ENCODE peak calls at places on chromosomes 13 and 19, in nine cellular contexts. T, Q, K, R, U, J, O, G and X are unnamed samples. For H3K4me1, the result is how much of the 10 kb centered on the place peaks cover.

GRCh38 chr19:46859637-46860124 is 1.1 kb upstream of the ARHGAP35 start:
- DNase-seq in R (peak), K (no peak), T (peak), Q (peak), U (no peak), O (peak), G (no peak), J (no peak), X (peak)

GRCh38 chr13:42453091-42453645 is 120.8 kb upstream of the TNFSF11 start:
- DNase-seq in G (no peak), T (no peak), J (no peak), Q (no peak), K (no peak), U (no peak), R (no peak), O (no peak), X (no peak)

GRCh38 chr13:48448963-48449614 is 36.2 kb upstream of the LPAR6 start:
- DNase-seq in J (no peak), K (no peak), Q (no peak), T (no peak), R (no peak), G (no peak), O (no peak), U (no peak), X (no peak)

GRCh38 chr19:45782820-45783785 is 813 bp upstream of the DMPK start:
- DNase-seq in Q (peak), O (peak), T (no peak), K (no peak), U (peak), R (no peak), G (no peak), J (no peak), X (peak)

GRCh38 chr13:49585220-49586157 is at the start of gene RCBTB1:
- DNase-seq in K (peak), Q (peak), J (peak), G (peak), R (peak), U (peak), T (peak), O (peak), X (peak)

GRCh38 chr19:35995655-35995993 is 636 bp downstream of the SDHAF1 start:
- DNase-seq in O (peak), G (peak), Q (peak), U (no peak), J (no peak), T (peak), K (peak), R (peak), X (peak)

GRCh38 chr13:94550030-94550738 is 45.8 kb downstream of the TGDS start:
- DNase-seq in O (no peak), T (no peak), K (peak), Q (no peak), J (no peak), U (peak), R (no peak), G (no peak), X (no peak)

GRCh38 chr13:23427342-23428182 is 5.9 kb downstream of the SACS start:
- DNase-seq in G (no peak), U (peak), Q (no peak), T (no peak), J (no peak), R (peak), O (no peak), K (no peak), X (no peak)

GRCh38 chr19:3398900-3399278 is 32.5 kb downstream of the NFIC start:
- DNase-seq in T (no peak), O (no peak), G (no peak), U (no peak), Q (no peak), R (no peak), J (no peak), K (no peak), X (no peak)

GRCh38 chr13:40306817-40307216 is 359.6 kb downstream of the FOXO1 start:
- DNase-seq in T (no peak), O (no peak), U (no peak), J (no peak), K (no peak), Q (no peak), G (no peak), R (no peak), X (no peak)

GRCh38 chr13:24148414-24149305 is 11.9 kb upstream of the SPATA13 start:
- DNase-seq in O (no peak), U (peak), R (peak), J (no peak), Q (no peak), T (peak), G (no peak), K (peak), X (no peak)

GRCh38 chr19:35442091-35442490 is 6.0 kb upstream of the FFAR2 start:
- DNase-seq in J (no peak), U (no peak), R (no peak), G (no peak), O (no peak), T (peak), Q (no peak), K (no peak), X (no peak)

GRCh38 chr19:14383556-14383897 is 2.3 kb downstream of the ADGRE5 start:
- DNase-seq in R (no peak), Q (peak), O (peak), G (peak), U (no peak), J (no peak), T (no peak), K (no peak), X (no peak)

GRCh38 chr13:51221674-51222509 is at the start of gene FAM124A:
- DNase-seq in J (peak), K (peak), O (peak), U (no peak), T (peak), R (peak), Q (peak), G (no peak), X (peak)

GRCh38 chr13:72204291-72204690 is 337.3 kb upstream of the DACH1 start:
- DNase-seq in K (no peak), Q (no peak), R (no peak), O (no peak), T (no peak), U (no peak), G (no peak), J (no peak), X (no peak)

GRCh38 chr13:80755925-80756324 is 415.0 kb upstream of the SPRY2 start:
- DNase-seq in O (no peak), U (no peak), G (no peak), K (no peak), R (no peak), T (no peak), J (no peak), Q (no peak), X (no peak)

GRCh38 chr19:45975296-45975695 is 1.6 kb upstream of the NOVA2 start:
- DNase-seq in R (no peak), K (peak), J (no peak), T (no peak), G (no peak), Q (no peak), U (no peak), O (no peak), X (no peak)

GRCh38 chr13:31957772-31958171 is 73.8 kb upstream of the FRY start:
- DNase-seq in Q (no peak), K (no peak), T (no peak), O (no peak), R (no peak), J (no peak), U (no peak), G (no peak), X (no peak)

GRCh38 chr19:33775731-33776487 is 20.8 kb upstream of the KCTD15 start:
- DNase-seq in T (no peak), Q (no peak), K (no peak), O (no peak), U (no peak), R (no peak), J (no peak), G (no peak), X (no peak)

GRCh38 chr13:110364081-110364480 is 57.0 kb downstream of the COL4A2 start:
- DNase-seq in K (no peak), J (no peak), R (no peak), T (no peak), Q (no peak), G (no peak), O (no peak), U (no peak), X (no peak)

GRCh38 chr13:110365876-110366275 is 58.8 kb downstream of the COL4A2 start:
- DNase-seq in U (no peak), G (no peak), K (no peak), O (no peak), Q (no peak), J (no peak), T (no peak), R (no peak), X (no peak)

GRCh38 chr13:110368408-110368807 is 61.3 kb downstream of the COL4A2 start:
- DNase-seq in G (no peak), R (no peak), J (no peak), U (no peak), Q (no peak), K (no peak), T (no peak), O (no peak), X (no peak)

GRCh38 chr13:110367620-110368019 is 60.5 kb downstream of the COL4A2 start:
- DNase-seq in G (no peak), J (no peak), R (no peak), U (no peak), Q (no peak), K (no peak), T (no peak), O (no peak), X (no peak)

GRCh38 chr13:110366733-110367132 is 59.6 kb downstream of the COL4A2 start:
- DNase-seq in G (no peak), J (no peak), U (no peak), R (no peak), Q (no peak), T (no peak), O (no peak), K (no peak), X (no peak)
- H3K4me3 ChIP-seq in G (no peak), J (no peak), U (no peak), R (no peak), Q (no peak), T (no peak), O (no peak), K (no peak), X (no peak)

DNA sequence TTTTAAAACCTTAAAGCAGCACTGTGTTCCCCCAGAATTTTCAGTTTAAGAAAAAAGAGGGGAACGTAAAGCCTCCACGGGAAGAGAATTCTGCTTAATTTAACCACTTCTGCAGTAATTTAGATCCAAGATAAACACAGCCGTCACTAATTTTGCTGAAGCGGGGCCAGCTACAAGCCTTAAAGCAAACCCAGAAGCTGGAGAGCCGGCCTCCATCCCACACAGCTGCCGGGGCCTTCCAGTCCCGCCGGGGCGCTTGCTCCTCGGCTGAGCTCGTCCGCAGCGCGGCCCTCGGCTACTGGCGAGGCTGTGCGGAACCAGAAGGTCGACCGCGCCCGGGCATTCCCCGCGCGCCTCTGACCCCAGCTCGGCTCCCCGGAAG is 967 bp downstream of the ANKRD10 start:
- DNase-seq in G (no peak), O (no peak), J (no peak), U (peak), R (no peak), Q (no peak), T (no peak), K (peak), X (no peak)
- H3K4me1 ChIP-seq in G (half or more), O (half or more), J (under half), U (under half), R (half or more), Q (half or more), T (half or more), K (under half), X (under half)

GRCh38 chr13:43805681-43806128 is 18.9 kb upstream of the ENOX1 start:
- DNase-seq in J (no peak), G (no peak), U (no peak), R (no peak), O (no peak), K (peak), Q (no peak), T (no peak), X (no peak)

GRCh38 chr13:43804461-43805070 is 17.8 kb upstream of the ENOX1 start:
- DNase-seq in Q (no peak), U (no peak), O (no peak), G (no peak), R (no peak), J (peak), K (peak), T (no peak), X (no peak)

GRCh38 chr13:43802511-43802910 is 15.7 kb upstream of the ENOX1 start:
- DNase-seq in O (no peak), T (no peak), U (no peak), Q (no peak), J (no peak), R (no peak), G (no peak), K (no peak), X (no peak)

GRCh38 chr13:43800828-43801227 is 14.1 kb upstream of the ENOX1 start:
- DNase-seq in T (no peak), Q (no peak), G (no peak), U (no peak), K (no peak), R (no peak), O (no peak), J (no peak), X (no peak)

DNA sequence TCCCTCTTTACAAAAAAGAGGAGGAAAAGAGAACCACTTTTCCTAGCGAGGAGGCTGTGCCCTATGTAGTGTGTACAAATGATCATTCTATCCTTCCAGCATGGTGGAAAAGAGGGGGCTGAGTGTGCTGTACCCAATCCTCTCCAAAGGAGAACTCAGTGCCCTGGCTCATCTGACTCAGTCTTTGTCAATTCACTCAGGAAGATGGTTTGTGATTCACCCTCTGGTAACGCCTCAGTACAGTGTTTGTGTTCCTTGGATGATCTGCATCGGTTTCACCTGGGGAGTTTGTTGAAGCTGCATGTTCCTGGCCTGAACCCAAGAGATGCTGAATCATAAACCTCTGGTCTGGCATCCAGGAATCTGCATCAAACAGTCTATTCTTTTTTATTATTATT is 18.3 kb upstream of the ENOX1 start:
- DNase-seq in T (no peak), U (no peak), J (no peak), Q (no peak), R (no peak), G (peak), O (no peak), K (peak), X (no peak)
- H3K27ac ChIP-seq in T (no peak), U (no peak), J (no peak), Q (no peak), R (no peak), G (no peak), O (no peak), K (peak), X (no peak)

DNA sequence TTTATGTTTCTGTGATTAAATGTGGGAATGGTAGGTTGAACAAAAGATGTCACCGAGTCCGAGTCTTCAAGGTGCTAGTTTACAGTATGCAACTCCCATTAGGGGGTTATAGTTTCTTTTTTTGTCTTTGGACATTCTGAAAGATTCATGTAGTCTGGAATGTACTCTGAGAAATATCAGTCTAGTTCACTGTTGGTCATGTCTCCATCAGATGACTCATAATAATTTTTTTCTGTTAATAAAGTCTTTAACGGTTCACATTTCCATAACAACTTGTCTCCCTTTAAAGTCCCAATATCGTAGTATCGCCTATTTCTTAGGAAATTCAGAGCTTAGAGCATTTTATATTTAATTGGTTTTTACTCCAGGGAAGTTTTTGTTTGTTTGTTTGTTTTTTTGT is 13.5 kb upstream of the ESD start:
- DNase-seq in G (no peak), T (no peak), O (no peak), K (no peak), J (no peak), U (no peak), R (no peak), Q (no peak), X (no peak)
- H3K4me3 ChIP-seq in G (no peak), T (no peak), O (no peak), K (no peak), J (no peak), U (no peak), R (no peak), Q (no peak), X (no peak)

GRCh38 chr19:38657633-38658222 is 10.3 kb downstream of the ACTN4 start:
- DNase-seq in U (no peak), J (no peak), R (no peak), K (peak), O (no peak), Q (no peak), T (no peak), G (peak), X (no peak)
- H3K4me1 ChIP-seq in U (under half), J (under half), R (half or more), K (half or more), O (half or more), Q (half or more), T (half or more), G (half or more), X (under half)

GRCh38 chr19:41304706-41305483 is 5.1 kb upstream of the CCDC97 start:
- DNase-seq in G (no peak), O (no peak), J (no peak), Q (no peak), T (no peak), K (no peak), R (no peak), U (no peak), X (no peak)
- H3K27ac ChIP-seq in G (peak), O (no peak), J (no peak), Q (peak), T (peak), K (no peak), R (no peak), U (peak), X (no peak)

GRCh38 chr19:44615529-44616247 is 2.3 kb downstream of the IGSF23 start:
- DNase-seq in T (no peak), Q (no peak), O (no peak), G (no peak), J (no peak), R (no peak), K (no peak), U (no peak), X (no peak)

GRCh38 chr19:44611812-44612295 is 1.5 kb upstream of the IGSF23 start:
- DNase-seq in K (no peak), T (peak), R (peak), G (no peak), Q (no peak), U (no peak), O (no peak), J (no peak), X (no peak)

GRCh38 chr19:44617481-44617880 is 4.1 kb downstream of the IGSF23 start:
- DNase-seq in J (no peak), K (no peak), R (no peak), O (no peak), Q (no peak), T (no peak), U (no peak), G (no peak), X (no peak)

GRCh38 chr19:44613295-44614168 is at the start of gene IGSF23:
- DNase-seq in T (no peak), K (no peak), R (no peak), Q (no peak), J (no peak), G (no peak), U (no peak), O (no peak), X (no peak)

DNA sequence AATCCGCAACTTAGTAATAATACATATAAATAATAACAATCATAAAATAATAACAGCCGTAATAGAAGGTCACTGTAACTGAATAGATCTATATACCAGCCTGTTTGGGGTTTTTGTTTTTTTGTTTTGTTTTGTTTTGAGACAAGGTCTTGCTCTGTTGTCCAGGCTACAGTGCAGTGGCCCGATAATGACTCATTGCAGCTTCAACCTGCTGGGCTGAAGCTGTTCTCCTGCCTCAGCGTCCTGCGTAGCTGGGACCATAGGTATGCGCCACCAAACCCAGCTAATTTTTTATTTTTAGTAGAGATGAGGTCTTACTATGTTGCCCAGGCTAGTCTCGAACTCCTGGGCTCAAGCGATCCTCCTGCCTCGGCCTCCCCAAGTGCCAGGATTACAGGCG is 950 bp downstream of the IGSF23 start:
- DNase-seq in J (no peak), Q (no peak), K (no peak), R (no peak), G (no peak), O (no peak), U (no peak), T (no peak), X (no peak)
- H3K4me3 ChIP-seq in J (no peak), Q (no peak), K (no peak), R (no peak), G (no peak), O (no peak), U (no peak), T (no peak), X (no peak)

GRCh38 chr19:1840541-1841115 is 7.7 kb downstream of the REXO1 start:
- DNase-seq in R (no peak), Q (peak), G (no peak), K (no peak), T (no peak), U (no peak), J (no peak), O (peak), X (no peak)
- H3K4me1 ChIP-seq in R (half or more), Q (half or more), G (half or more), K (under half), T (half or more), U (under half), J (under half), O (half or more), X (under half)

DNA sequence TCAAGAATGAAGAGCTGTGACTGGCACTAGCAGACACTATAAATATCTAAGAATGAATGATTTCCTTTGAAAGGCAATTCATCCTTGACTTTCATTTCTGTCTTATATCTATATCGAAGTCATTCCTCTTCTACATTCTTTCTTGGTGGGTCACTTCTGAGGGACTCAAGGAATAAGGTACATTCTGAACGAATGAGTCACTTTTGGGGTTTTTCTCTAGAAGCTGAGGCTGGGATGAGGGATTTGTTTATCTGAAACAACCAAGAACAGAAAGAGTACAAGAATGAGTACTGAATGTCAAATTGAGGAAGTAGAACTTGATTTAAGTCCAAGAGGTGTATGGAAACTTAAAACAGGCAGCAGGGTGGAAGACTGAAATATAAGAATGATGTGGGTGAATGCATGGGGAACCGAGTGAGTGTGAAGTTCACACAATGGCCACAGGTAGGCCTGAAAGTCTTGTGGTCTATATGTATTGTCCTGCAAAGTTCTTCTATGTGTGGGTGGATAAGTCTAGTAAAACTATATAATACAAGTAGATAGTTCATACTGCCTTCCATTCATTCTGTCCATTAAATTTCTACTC is 343.9 kb downstream of the OXGR1 start:
- DNase-seq in G (no peak), O (no peak), K (no peak), Q (no peak), U (no peak), J (no peak), R (no peak), T (no peak), X (no peak)
- H3K27ac ChIP-seq in G (no peak), O (no peak), K (no peak), Q (no peak), U (no peak), J (no peak), R (no peak), T (no peak), X (no peak)

GRCh38 chr13:109410868-109411267 is 375.5 kb downstream of the IRS2 start:
- DNase-seq in G (no peak), K (no peak), T (no peak), O (no peak), J (no peak), Q (no peak), U (no peak), R (no peak), X (no peak)

GRCh38 chr13:109419896-109420295 is 366.5 kb downstream of the IRS2 start:
- DNase-seq in O (no peak), G (no peak), K (no peak), R (no peak), T (no peak), U (no peak), J (no peak), Q (no peak), X (no peak)

GRCh38 chr13:109416001-109416400 is 370.4 kb downstream of the IRS2 start:
- DNase-seq in G (no peak), Q (no peak), O (no peak), T (no peak), K (peak), U (no peak), R (no peak), J (no peak), X (no peak)

GRCh38 chr13:109412232-109412935 is 374.0 kb downstream of the IRS2 start:
- DNase-seq in U (no peak), T (peak), R (peak), K (peak), J (peak), G (no peak), Q (peak), O (peak), X (peak)

GRCh38 chr13:109415057-109415456 is 371.3 kb downstream of the IRS2 start:
- DNase-seq in Q (no peak), J (no peak), T (no peak), K (no peak), R (no peak), O (no peak), U (no peak), G (no peak), X (no peak)
- H3K4me3 ChIP-seq in Q (no peak), J (no peak), T (no peak), K (no peak), R (no peak), O (no peak), U (no peak), G (no peak), X (no peak)